ENCODE peak calls at places on chromosome 9, in five cellular contexts. K is upper lobe of left lung, R is IMR-90, P is erythroblast, Q is lower leg skin. Z is an unnamed sample.

GRCh38 chr9:99451121-99451606 is 229.1 kb downstream of the SEC61B start:
- DNase-seq in P (no peak), K (no peak), R (no peak), Q (no peak), Z (no peak)

GRCh38 chr9:132381966-132382541 is 24.6 kb downstream of the TTF1 start:
- DNase-seq in P (no peak), R (no peak), Q (no peak), K (no peak), Z (no peak)

GRCh38 chr9:106964329-106964728 is 101.4 kb downstream of the ZNF462 start:
- DNase-seq in K (no peak), Q (no peak), P (no peak), R (no peak), Z (no peak)

GRCh38 chr9:35904966-35905781 is 828 bp upstream of the HRCT1 start:
- DNase-seq in P (no peak), K (no peak), R (peak), Q (no peak), Z (no peak)

GRCh38 chr9:113568481-113569321 is 105.2 kb downstream of the RGS3 start:
- DNase-seq in R (peak), Q (peak), K (no peak), P (no peak), Z (no peak)

GRCh38 chr9:103444157-103444556 is 449.0 kb downstream of the CYLC2 start:
- DNase-seq in P (no peak), Q (no peak), K (no peak), R (no peak), Z (no peak)

GRCh38 chr9:86126998-86127972 is 27.9 kb upstream of the GOLM1 start:
- DNase-seq in P (peak), R (peak), K (no peak), Q (peak), Z (no peak)

GRCh38 chr9:107147134-107147533 is 135.9 kb upstream of the RAD23B start:
- DNase-seq in P (no peak), Q (no peak), K (no peak), R (no peak), Z (no peak)

GRCh38 chr9:446074-446699 is 231.5 kb downstream of the DOCK8 start:
- DNase-seq in K (peak), Q (no peak), P (no peak), R (no peak), Z (no peak)

GRCh38 chr9:504921-505821 is 290.5 kb downstream of the DOCK8 start:
- DNase-seq in K (peak), Q (no peak), R (no peak), P (peak), Z (peak)

GRCh38 chr9:79693750-79694149 is 122.0 kb downstream of the TLE4 start:
- DNase-seq in P (no peak), R (no peak), K (no peak), Q (no peak), Z (no peak)

GRCh38 chr9:73200694-73201432 is 49.2 kb downstream of the ANXA1 start:
- DNase-seq in R (peak), P (peak), Q (no peak), K (no peak), Z (no peak)

GRCh38 chr9:37215456-37216229 is 95.3 kb downstream of the ZCCHC7 start:
- DNase-seq in Q (no peak), K (no peak), R (peak), P (no peak), Z (no peak)

GRCh38 chr9:19583890-19584289 is 175.1 kb downstream of the ACER2 start:
- DNase-seq in R (no peak), Q (no peak), P (peak), K (no peak), Z (no peak)

GRCh38 chr9:88258587-88258986 is 120.3 kb upstream of the SPATA31C2 start:
- DNase-seq in R (no peak), P (no peak), K (no peak), Q (no peak), Z (no peak)

GRCh38 chr9:99660191-99660636 is 161.5 kb upstream of the NR4A3 start:
- DNase-seq in Q (no peak), R (no peak), K (no peak), P (no peak), Z (no peak)

GRCh38 chr9:20659474-20659962 is 24.5 kb upstream of the FOCAD start:
- DNase-seq in P (peak), R (no peak), Q (no peak), K (no peak), Z (no peak)

GRCh38 chr9:14383296-14383695 is 69.4 kb upstream of the NFIB start:
- DNase-seq in Q (no peak), R (no peak), P (peak), K (no peak), Z (no peak)

GRCh38 chr9:82124090-82124489 is 135.5 kb downstream of the SPATA31D1 start:
- DNase-seq in R (peak), K (no peak), P (no peak), Q (no peak), Z (no peak)

GRCh38 chr9:17906841-17907779 is 328.2 kb downstream of the SH3GL2 start:
- DNase-seq in P (no peak), K (peak), Q (no peak), R (no peak), Z (peak)

GRCh38 chr9:105647595-105648349 is 14.5 kb upstream of the TAL2 start:
- DNase-seq in R (peak), Q (no peak), P (peak), K (no peak), Z (no peak)

GRCh38 chr9:16138961-16139441 is 586.2 kb downstream of the CCDC171 start:
- DNase-seq in Q (no peak), K (no peak), P (no peak), R (peak), Z (no peak)

GRCh38 chr9:105296889-105297288 is 52.4 kb downstream of the SLC44A1 start:
- DNase-seq in K (no peak), Q (no peak), P (peak), R (peak), Z (no peak)

GRCh38 chr9:1939466-1939865 is 75.7 kb upstream of the SMARCA2 start:
- DNase-seq in P (no peak), K (no peak), Q (no peak), R (no peak), Z (no peak)

GRCh38 chr9:35070823-35071813 is 1.3 kb downstream of the VCP start:
- DNase-seq in P (peak), Q (peak), R (peak), K (no peak), Z (no peak)

GRCh38 chr9:15231788-15232635 is 75.0 kb downstream of the TTC39B start:
- DNase-seq in R (no peak), K (no peak), Q (no peak), P (peak), Z (peak)

GRCh38 chr9:37582548-37583157 is 6.5 kb upstream of the FBXO10 start:
- DNase-seq in R (peak), Q (no peak), K (no peak), P (peak), Z (no peak)

GRCh38 chr9:37902804-37903580 is 935 bp downstream of the SLC25A51 start:
- DNase-seq in Q (peak), R (peak), P (peak), K (no peak), Z (no peak)

DNA sequence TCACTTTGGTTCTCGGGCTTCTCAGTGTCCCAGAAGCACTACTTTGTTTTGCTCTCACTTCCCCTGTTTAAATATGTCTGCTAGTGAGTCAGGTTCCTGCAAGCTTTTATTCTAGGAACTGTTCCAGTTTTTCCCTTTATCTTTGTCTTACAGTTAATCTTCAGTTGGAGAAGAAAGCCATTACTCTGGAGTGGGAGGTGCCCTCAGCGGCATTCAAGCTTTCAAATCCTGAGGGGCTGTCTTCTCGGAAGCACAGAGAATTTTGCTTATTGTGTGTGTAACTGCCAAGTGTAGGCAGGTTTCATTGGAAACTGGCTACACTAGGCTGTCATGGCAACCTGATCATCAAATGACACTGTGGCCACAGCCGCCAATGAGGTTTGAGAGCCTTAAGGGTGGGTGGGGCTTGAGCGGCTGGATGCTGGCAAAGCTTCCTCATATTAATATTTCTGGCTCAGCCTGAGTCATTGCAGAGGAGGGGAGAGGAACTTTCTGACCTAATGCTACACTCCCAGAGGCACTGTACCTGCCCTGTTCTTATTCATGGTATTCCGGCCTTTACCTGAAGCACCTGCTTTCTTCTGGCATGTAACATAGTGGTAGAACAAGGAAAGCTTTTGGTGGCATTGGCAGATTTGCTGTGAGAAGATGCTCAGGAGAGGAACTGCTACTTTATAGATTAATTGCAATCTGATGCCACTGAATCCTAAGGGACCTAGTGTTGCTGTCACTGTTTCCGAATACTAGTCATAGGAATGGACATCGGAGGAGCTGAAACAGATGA is 26.3 kb downstream of the SLC25A25 start:
- DNase-seq in K (no peak), R (peak), P (peak), Q (peak), Z (peak)
- TF ChIP-seq POLR2A in K (peak), R (peak), P (peak), Q (no peak), Z (no peak)

GRCh38 chr9:91192379-91192775 is 169.3 kb downstream of the AUH start:
- DNase-seq in K (no peak), R (peak), P (peak), Q (peak), Z (no peak)

GRCh38 chr9:91192785-91193657 is 168.7 kb downstream of the AUH start:
- DNase-seq in K (peak), R (peak), Q (peak), P (peak), Z (no peak)

GRCh38 chr9:91191443-91192378 is 170.0 kb downstream of the AUH start:
- DNase-seq in Q (peak), R (no peak), P (no peak), K (no peak), Z (no peak)

GRCh38 chr9:91195372-91196012 is 166.2 kb downstream of the AUH start:
- DNase-seq in P (no peak), R (no peak), K (no peak), Q (peak), Z (no peak)

DNA sequence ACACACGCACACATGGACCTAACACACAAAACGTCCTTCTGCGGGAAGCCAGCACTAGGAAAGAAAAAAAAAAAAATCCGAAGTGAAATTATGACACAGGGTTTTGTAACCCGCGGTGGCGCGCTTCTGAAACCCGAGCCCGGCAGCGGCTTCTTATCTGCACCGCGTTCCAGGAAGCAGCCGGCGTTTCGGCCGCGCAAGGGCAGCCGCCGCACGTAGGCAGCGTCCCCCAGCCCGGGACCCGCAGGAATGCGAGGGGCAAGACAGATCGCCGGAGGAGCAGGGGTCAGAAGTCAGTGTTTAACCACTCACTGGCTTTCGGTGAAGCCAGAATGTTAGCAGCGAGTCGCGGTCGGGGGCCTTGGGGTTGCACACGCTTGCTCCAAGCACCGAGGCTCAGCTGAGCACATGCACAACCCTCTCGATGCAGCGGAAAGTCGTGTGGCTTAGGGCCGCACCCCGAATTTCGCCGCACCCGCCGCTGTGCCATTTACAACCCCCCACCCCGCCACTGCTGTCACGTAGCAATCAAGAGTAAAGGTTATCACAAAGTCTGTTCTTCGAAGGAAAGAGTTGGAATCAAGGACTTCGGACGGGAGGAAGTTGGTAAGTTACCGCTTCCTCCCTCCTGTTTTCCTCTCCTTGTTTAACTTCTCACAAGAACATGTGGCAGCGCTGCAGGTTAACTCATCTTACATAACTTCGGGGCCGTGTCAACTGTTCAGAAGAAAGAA is 167.9 kb downstream of the AUH start:
- DNase-seq in Q (peak), K (peak), R (peak), P (peak), Z (peak)
- TF ChIP-seq POLR2A in Q (no peak), K (peak), R (peak), P (no peak), Z (no peak)

GRCh38 chr9:120911295-120911843 is 15.2 kb downstream of the TRAF1 start:
- DNase-seq in R (no peak), P (no peak), K (no peak), Q (no peak), Z (no peak)
- TF ChIP-seq POLR2A in R (no peak), P (no peak), K (no peak), Q (no peak), Z (peak)

DNA sequence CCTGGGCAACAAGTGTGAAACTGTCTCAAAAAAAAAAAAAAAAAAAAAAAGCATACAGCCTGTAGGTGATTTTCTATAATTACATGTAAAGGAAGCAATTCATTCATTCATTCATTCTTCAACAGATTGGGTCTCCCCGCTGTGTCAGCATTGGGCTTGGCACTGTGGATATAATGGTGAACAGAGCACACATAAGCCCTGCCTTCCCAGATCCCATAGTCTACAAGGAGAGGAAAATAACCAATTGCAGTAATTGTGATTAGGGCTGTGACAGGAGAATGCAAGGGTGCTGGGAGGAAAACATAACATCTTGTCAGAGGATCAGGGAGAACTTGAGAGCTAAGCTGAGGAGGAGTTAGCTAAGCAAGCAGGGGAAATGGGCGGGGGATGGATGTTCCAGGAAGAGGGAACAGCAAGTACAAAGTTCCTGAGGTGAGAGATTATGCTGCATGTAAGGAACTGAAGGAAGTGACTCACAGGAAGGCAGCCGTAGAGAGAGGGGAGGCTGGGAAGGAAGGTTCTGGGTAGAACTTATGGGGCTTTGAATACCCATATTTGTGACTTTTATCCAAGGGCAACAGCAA is 24.0 kb upstream of the KLF9 start:
- DNase-seq in P (peak), K (no peak), R (peak), Q (no peak), Z (no peak)
- TF ChIP-seq POLR2A in P (no peak), K (no peak), R (no peak), Q (no peak), Z (no peak)

DNA sequence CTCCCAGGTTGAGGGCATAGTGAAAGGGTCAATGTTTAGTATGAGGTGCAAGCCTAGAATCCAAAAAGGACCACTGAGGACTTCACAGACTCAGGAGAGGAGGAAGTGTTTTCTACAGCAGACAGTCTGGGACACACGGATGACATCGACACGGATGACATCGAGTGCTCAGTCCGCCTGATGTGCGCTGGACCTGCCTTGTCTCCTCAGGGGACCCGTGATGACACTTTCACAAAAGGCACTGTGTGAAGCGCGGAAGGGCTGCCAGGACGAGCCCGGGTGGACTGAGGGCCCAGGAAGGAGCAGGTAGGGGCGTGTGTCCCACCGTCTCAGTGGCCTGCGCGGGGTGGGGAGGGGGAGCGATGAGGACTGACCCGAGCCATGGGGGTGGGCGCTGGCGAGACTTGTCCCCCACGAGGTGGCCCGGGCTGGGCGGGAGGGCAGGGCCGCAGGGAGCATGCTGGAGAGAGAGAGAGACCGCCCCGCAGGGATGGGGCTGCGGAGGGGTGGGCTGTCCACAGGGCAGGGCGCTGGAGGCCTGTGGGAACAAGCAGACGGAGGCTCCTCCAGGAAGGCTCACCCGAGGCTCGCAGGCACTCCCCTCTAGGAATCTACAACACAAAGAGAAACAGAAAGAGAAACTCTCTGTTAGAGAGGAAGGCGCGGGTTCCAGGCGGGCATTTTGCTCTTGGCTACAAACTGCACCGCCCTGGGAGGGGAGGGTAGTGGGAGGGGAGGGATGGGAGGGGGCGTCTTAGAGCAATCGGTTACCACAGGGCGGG is 54.9 kb downstream of the USP20 start:
- DNase-seq in R (no peak), P (peak), K (peak), Q (no peak), Z (no peak)
- TF ChIP-seq POLR2A in R (no peak), P (no peak), K (no peak), Q (no peak), Z (peak)

GRCh38 chr9:101533334-101534187 is at the start of gene RNF20:
- DNase-seq in Q (peak), K (peak), R (peak), P (peak), Z (peak)
- TF ChIP-seq POLR2A in Q (no peak), K (peak), R (no peak), P (peak), Z (peak)

GRCh38 chr9:122931851-122932199 is 513 bp upstream of the ZBTB26 start:
- DNase-seq in Q (no peak), P (no peak), R (peak), K (no peak), Z (no peak)
- TF ChIP-seq POLR2A in Q (no peak), P (peak), R (no peak), K (peak), Z (no peak)

GRCh38 chr9:129803679-129804065 is 688 bp downstream of the TOR1B start:
- DNase-seq in K (no peak), Q (no peak), R (no peak), P (peak), Z (no peak)

GRCh38 chr9:129806126-129806525 is 3.1 kb downstream of the TOR1B start:
- DNase-seq in P (no peak), R (no peak), K (no peak), Q (no peak), Z (no peak)

GRCh38 chr9:129798973-129799372 is 4.0 kb upstream of the TOR1B start:
- DNase-seq in K (no peak), Q (no peak), R (no peak), P (no peak), Z (no peak)

GRCh38 chr9:129801504-129801903 is 1.5 kb upstream of the TOR1B start:
- DNase-seq in R (no peak), K (peak), Q (no peak), P (no peak), Z (no peak)

DNA sequence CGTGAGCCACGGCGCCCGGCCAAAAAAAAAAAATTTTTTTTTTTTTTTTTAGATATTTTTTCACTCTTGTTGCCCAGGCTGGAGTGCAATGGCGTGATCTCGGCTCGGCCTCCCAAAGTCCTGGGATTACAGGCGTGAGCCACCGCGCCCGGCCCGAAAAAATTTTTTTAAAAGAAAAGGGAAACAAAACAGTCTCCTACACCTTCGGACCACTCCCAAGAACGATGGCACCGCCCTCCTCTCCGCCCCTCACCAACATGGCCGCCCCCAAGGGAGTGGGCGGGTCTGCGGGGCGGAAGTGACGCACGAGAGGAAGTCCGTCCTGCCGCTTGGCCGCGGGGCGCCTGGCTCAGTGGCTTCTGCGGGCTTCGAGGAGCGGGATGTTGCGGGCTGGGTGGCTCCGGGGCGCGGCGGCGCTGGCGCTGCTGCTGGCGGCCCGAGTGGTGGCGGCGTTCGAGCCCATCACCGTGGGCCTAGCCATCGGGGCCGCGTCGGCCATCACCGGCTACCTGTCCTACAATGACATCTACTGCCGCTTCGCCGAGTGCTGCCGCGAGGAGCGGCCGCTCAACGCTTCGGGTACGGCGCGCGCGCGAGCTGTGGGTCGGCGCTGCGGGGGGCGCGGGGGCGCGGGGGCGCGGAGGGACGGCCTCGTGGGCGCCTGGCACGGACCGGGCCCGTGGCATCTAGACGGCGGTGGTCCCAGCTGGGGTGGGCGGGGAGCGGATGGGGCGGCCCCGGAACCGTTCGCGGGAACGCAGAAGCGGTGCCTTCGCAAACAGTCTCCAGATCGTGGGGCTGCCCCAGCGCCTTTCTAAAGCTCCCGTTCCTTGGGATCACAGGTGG is at the start of gene TOR1B:
- DNase-seq in P (peak), Q (peak), K (peak), R (peak), Z (peak)
- TF ChIP-seq POLR2A in P (peak), Q (no peak), K (peak), R (peak), Z (peak)

GRCh38 chr9:133759146-133759900 is 21.2 kb upstream of the SARDH start:
- DNase-seq in P (no peak), Q (peak), K (peak), R (no peak), Z (no peak)
- TF ChIP-seq POLR2A in P (no peak), Q (no peak), K (no peak), R (no peak), Z (no peak)